ENCODE peak calls at places on chromosomes 7 and 10, in five cellular contexts. L, R, W, K and Y are unnamed samples.
A peak's percentile ranks its signal among the peaks of the same experiment; 100 is the strongest.

GRCh38 chr7:83426325-83426724 is 222.6 kb downstream of the SEMA3E start:
- DNase-seq in L (no peak), K (no peak), W (no peak), R (no peak), Y (no peak)

GRCh38 chr10:60877066-60877776 is 66.8 kb downstream of the RHOBTB1 start:
- DNase-seq in R (no peak), L (no peak), K (no peak), W (no peak), Y (no peak)

GRCh38 chr10:35300063-35300699 is 36.1 kb upstream of the CCNY start:
- DNase-seq in L (no peak), K (no peak), W (no peak), R (no peak), Y (peak; percentile 29)

GRCh38 chr10:3245395-3245794 is 72.8 kb upstream of the PITRM1 start:
- DNase-seq in W (no peak), L (no peak), R (no peak), K (no peak), Y (no peak)

GRCh38 chr10:71982269-71983178 is 18.3 kb downstream of the CHST3 start:
- DNase-seq in W (no peak), L (no peak), R (no peak), K (no peak), Y (no peak)

GRCh38 chr7:122067077-122067476 is 77.0 kb downstream of the AASS start:
- DNase-seq in W (no peak), K (no peak), L (no peak), R (peak; percentile 28), Y (no peak)

GRCh38 chr10:28532223-28532508 is 752 bp upstream of the WAC start:
- DNase-seq in W (no peak), R (peak; percentile 86), K (no peak), L (no peak), Y (peak; percentile 52)

GRCh38 chr7:77516085-77516484 is 21.0 kb upstream of the PTPN12 start:
- DNase-seq in R (no peak), K (no peak), L (no peak), W (no peak), Y (no peak)

GRCh38 chr7:35553498-35553897 is 141.4 kb downstream of the HERPUD2 start:
- DNase-seq in L (no peak), W (no peak), K (no peak), R (no peak), Y (no peak)

GRCh38 chr7:35558841-35559240 is 136.1 kb downstream of the HERPUD2 start:
- DNase-seq in L (no peak), R (no peak), W (no peak), K (no peak), Y (no peak)

GRCh38 chr7:35555934-35556333 is 139.0 kb downstream of the HERPUD2 start:
- DNase-seq in K (no peak), R (no peak), W (no peak), L (no peak), Y (no peak)

GRCh38 chr7:35555386-35555785 is 139.5 kb downstream of the HERPUD2 start:
- DNase-seq in L (no peak), K (no peak), R (no peak), W (no peak), Y (no peak)

DNA sequence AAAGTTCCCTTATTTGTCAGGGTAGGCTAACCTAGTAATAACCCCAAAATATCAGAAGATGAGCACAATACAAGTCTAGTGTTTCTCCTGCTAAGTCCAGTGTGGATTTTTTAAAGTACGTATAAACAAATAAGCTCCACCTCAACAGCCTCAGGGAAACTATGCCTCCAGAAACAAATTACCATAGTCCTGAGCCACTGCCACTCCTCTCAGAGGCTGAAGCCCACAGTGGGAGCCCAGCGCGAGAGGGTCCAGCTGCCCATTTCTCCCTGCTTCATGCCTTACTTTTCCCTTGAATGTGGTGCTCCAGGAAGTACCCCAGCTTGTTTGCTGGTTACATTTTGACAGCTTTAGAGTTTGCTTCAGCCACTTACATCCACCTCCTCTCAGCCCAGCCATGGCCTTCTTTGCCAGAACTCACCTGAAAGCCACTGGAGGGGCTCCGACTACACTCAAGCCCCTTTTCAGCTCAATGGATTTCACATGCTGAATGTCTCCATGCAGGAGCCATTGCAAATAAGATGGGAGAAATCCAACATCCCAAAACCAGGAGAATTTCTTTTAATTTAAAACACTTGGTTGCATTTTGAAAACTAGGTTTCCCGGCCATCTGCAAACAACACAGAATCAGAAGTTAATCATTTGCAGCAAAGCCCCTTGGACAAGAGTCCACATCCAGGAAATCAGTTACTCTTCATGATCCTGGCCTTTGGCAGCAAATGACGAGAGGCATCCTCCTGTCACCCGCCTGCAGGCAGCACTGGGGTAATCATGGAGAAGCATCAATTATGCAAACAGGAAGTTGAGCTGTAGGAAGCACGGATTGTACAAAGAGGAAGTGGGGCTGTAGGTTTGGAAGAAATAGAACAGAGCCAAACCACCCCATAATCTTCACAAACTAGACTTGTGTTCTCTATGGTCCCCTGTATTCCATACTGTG is 138.1 kb downstream of the HERPUD2 start:
- DNase-seq in R (no peak), K (no peak), W (no peak), L (no peak), Y (no peak)
- H3K27ac ChIP-seq in R (no peak overlapping the region), K (no peak overlapping the region), W (no peak overlapping the region), L (no peak overlapping the region), Y (no peak overlapping the region)

GRCh38 chr7:4873071-4873944 is 10.2 kb downstream of the RADIL start:
- DNase-seq in W (no peak), R (no peak), K (no peak), L (no peak), Y (no peak)
- H3K27me3 ChIP-seq in W (no peaks in the 10 kb centered on the region), R (no peaks in the 10 kb centered on the region), K (no peaks in the 10 kb centered on the region), L (no peaks in the 10 kb centered on the region), Y (no peaks in the 10 kb centered on the region)

GRCh38 chr7:20316706-20317105 is 14.0 kb upstream of the ITGB8 start:
- DNase-seq in W (no peak), L (no peak), K (no peak), R (no peak), Y (no peak)

GRCh38 chr7:20318933-20319332 is 11.8 kb upstream of the ITGB8 start:
- DNase-seq in L (no peak), W (no peak), K (no peak), R (no peak), Y (no peak)

GRCh38 chr7:20314216-20314615 is 16.5 kb upstream of the ITGB8 start:
- DNase-seq in R (no peak), W (no peak), K (no peak), L (no peak), Y (no peak)

GRCh38 chr7:20320322-20320721 is 10.4 kb upstream of the ITGB8 start:
- DNase-seq in R (no peak), W (no peak), K (no peak), L (no peak), Y (no peak)

DNA sequence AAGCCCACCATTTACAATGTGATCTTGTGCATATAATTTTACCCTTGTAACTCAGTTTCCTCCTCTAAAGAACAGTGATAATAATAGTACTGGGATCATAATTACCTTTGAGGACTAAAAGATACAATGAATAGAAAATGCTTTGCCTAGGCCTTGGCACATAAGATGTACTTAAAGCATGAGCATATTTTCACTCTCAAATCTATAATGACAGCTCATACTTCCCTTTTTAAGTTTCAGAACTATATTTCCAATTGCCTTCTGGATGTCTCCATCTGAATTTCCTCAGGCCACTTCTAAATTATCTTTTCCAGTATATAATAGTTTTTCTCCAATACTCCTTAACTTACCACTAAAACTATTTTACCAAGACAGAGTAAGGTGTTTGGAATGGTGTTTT is 13.3 kb upstream of the ITGB8 start:
- DNase-seq in W (no peak), K (no peak), L (no peak), R (no peak), Y (no peak)
- H3K4me1 ChIP-seq in W (peaks cover 4% of the 10 kb centered on the region), K (no peaks in the 10 kb centered on the region), L (no peaks in the 10 kb centered on the region), R (no peaks in the 10 kb centered on the region), Y (no peaks in the 10 kb centered on the region)

GRCh38 chr7:113140956-113141355 is 22.6 kb upstream of the SMIM30 start:
- DNase-seq in W (no peak), L (no peak), R (no peak), K (no peak), Y (no peak)
- H3K27ac ChIP-seq in W (no peak overlapping the region), L (no peak overlapping the region), R (no peak overlapping the region), K (no peak overlapping the region), Y (no peak overlapping the region)

GRCh38 chr10:132336064-132336746 is 4.2 kb downstream of the LRRC27 start:
- DNase-seq in W (no peak), R (no peak), L (no peak), K (no peak), Y (no peak)

GRCh38 chr10:132333386-132333785 is 1.4 kb downstream of the LRRC27 start:
- DNase-seq in L (no peak), W (no peak), R (no peak), K (no peak), Y (no peak)

GRCh38 chr10:132334883-132335188 is 2.8 kb downstream of the LRRC27 start:
- DNase-seq in L (no peak), W (no peak), K (no peak), R (no peak), Y (no peak)

GRCh38 chr10:132337019-132337418 is 5.0 kb downstream of the LRRC27 start:
- DNase-seq in R (no peak), K (no peak), L (no peak), W (peak; percentile 46), Y (no peak)

GRCh38 chr10:132335189-132336063 is 3.4 kb downstream of the LRRC27 start:
- DNase-seq in R (no peak), L (peak; percentile 83), W (no peak), K (no peak), Y (no peak)
- H3K27me3 ChIP-seq in R (no peaks in the 10 kb centered on the region), L (no peaks in the 10 kb centered on the region), W (no peaks in the 10 kb centered on the region), K (no peaks in the 10 kb centered on the region), Y (no peaks in the 10 kb centered on the region)

GRCh38 chr7:108001759-108002725 is 919 bp downstream of the LAMB1 start:
- DNase-seq in L (no peak), R (no peak), W (no peak), K (no peak), Y (no peak)
- H3K4me1 ChIP-seq in L (no peaks in the 10 kb centered on the region), R (peaks cover 56% of the 10 kb centered on the region), W (peaks cover 55% of the 10 kb centered on the region), K (peaks cover 19% of the 10 kb centered on the region), Y (peaks cover 10% of the 10 kb centered on the region)

DNA sequence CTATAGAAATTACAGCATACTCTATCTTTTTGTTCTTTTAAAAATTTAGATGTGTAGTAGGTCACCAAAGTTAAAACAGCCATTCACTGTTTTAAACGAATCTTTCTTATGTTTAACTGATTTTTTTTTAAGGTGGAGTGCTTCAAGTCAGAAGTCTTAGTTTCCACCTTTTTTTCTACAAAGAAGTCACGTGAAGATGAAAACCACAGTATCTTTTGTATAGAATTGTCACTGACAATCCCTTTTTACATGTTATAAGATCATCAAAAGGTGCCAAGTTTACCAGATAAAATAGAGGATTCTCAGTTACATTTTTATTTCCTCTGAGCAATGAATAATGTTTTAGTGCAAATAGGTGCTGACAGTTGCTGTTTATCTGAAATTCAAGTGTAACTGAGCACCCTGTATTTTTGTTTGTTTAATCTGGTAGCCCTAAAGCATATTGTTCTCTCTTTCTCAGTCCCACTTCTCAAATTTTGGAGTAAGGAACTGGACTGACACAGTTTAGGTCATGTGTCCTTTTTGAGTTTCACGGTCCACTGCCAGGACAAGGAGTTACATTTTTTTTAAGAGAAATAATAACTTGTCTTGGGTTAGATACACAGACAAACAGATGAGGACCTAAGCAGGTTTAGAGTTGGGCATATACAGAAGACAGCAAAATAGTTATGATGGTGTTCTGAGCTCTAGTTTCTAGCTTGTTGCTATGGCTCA is 233.2 kb upstream of the MBL2 start:
- DNase-seq in W (no peak), R (no peak), L (no peak), K (no peak), Y (no peak)
- H3K27ac ChIP-seq in W (no peak overlapping the region), R (no peak overlapping the region), L (no peak overlapping the region), K (no peak overlapping the region), Y (no peak overlapping the region)